ENCODE peak calls at places on chromosomes 12 and 14, in four cellular contexts. Y, J, O and K are unnamed samples.

GRCh38 chr12:108622425-108622824 is 11.3 kb downstream of the SELPLG start:
- DNase-seq in Y (no peak), J (peak), O (no peak), K (no peak)

GRCh38 chr12:23083267-23083666 is 458.3 kb downstream of the ETNK1 start:
- DNase-seq in Y (no peak), J (no peak), O (peak), K (no peak)

GRCh38 chr12:40226652-40227051 is 1.9 kb downstream of the LRRK2 start:
- DNase-seq in Y (no peak), J (no peak), O (peak), K (no peak)

GRCh38 chr14:52124791-52125661 is 56.2 kb upstream of the NID2 start:
- DNase-seq in Y (peak), J (peak), O (peak), K (no peak)

GRCh38 chr12:28424965-28425364 is 234.7 kb downstream of the CCDC91 start:
- DNase-seq in Y (no peak), J (no peak), O (peak), K (no peak)

GRCh38 chr12:124491310-124491709 is 76.1 kb downstream of the NCOR2 start:
- DNase-seq in Y (no peak), J (no peak), O (no peak), K (no peak)

GRCh38 chr12:64639466-64639865 is 29.2 kb downstream of the RASSF3 start:
- DNase-seq in Y (no peak), J (no peak), O (no peak), K (no peak)

GRCh38 chr12:10293570-10294227 is 14.0 kb upstream of the KLRD1 start:
- DNase-seq in Y (no peak), J (no peak), O (no peak), K (no peak)

GRCh38 chr12:76020281-76020680 is 11.3 kb downstream of the PHLDA1 start:
- DNase-seq in Y (no peak), J (no peak), O (peak), K (no peak)

GRCh38 chr12:88111074-88111652 is 30.7 kb downstream of the CEP290 start:
- DNase-seq in Y (no peak), J (no peak), O (peak), K (peak)

GRCh38 chr14:69539631-69540410 is 34.9 kb downstream of the CCDC177 start:
- DNase-seq in Y (no peak), J (no peak), O (peak), K (no peak)

GRCh38 chr14:89915114-89915878 is 39.2 kb downstream of the EFCAB11 start:
- DNase-seq in Y (no peak), J (peak), O (peak), K (peak)

GRCh38 chr14:68733086-68733621 is 59.7 kb downstream of the ZFP36L1 start:
- DNase-seq in Y (no peak), J (no peak), O (no peak), K (no peak)

GRCh38 chr12:116157845-116158267 is 119.6 kb downstream of the MED13L start:
- DNase-seq in Y (no peak), J (no peak), O (no peak), K (no peak)

GRCh38 chr12:6662602-6662905 is 365 bp downstream of the ING4 start:
- DNase-seq in Y (no peak), J (no peak), O (no peak), K (no peak)

GRCh38 chr12:48788522-48788851 is 402 bp downstream of the ADCY6 start:
- DNase-seq in Y (no peak), J (no peak), O (no peak), K (no peak)

GRCh38 chr12:24821691-24822090 is 127.2 kb downstream of the BCAT1 start:
- DNase-seq in Y (no peak), J (no peak), O (peak), K (no peak)

GRCh38 chr12:109764776-109765492 is 51.3 kb downstream of the FAM222A start:
- DNase-seq in Y (no peak), J (peak), O (no peak), K (no peak)

GRCh38 chr12:15534322-15534721 is 212.0 kb downstream of the PTPRO start:
- DNase-seq in Y (no peak), J (no peak), O (peak), K (no peak)

GRCh38 chr12:13204428-13204827 is 7.9 kb downstream of the EMP1 start:
- DNase-seq in Y (no peak), J (peak), O (peak), K (no peak)

GRCh38 chr12:96094201-96094600 is 58.8 kb upstream of the LTA4H start:
- DNase-seq in Y (peak), J (peak), O (no peak), K (no peak)

GRCh38 chr12:98421336-98421735 is 94.1 kb upstream of the TMPO start:
- DNase-seq in Y (no peak), J (no peak), O (no peak), K (no peak)

GRCh38 chr14:23470947-23471346 is 1.4 kb downstream of the NGDN start:
- DNase-seq in Y (no peak), J (no peak), O (no peak), K (no peak)

GRCh38 chr14:31895206-31895605 is 181.9 kb upstream of the ARHGAP5 start:
- DNase-seq in Y (no peak), J (no peak), O (peak), K (no peak)

GRCh38 chr12:30795660-30796507 is 41.1 kb upstream of the CAPRIN2 start:
- DNase-seq in Y (no peak), J (peak), O (peak), K (peak)

GRCh38 chr12:95286713-95287112 is 69.1 kb downstream of the VEZT start:
- DNase-seq in Y (no peak), J (no peak), O (no peak), K (no peak)

GRCh38 chr14:64663174-64663573 is 41.0 kb upstream of the PLEKHG3 start:
- DNase-seq in Y (no peak), J (no peak), O (peak), K (no peak)

GRCh38 chr12:95723693-95724384 is 66.7 kb downstream of the NTN4 start:
- DNase-seq in Y (no peak), J (no peak), O (no peak), K (no peak)

GRCh38 chr14:102827716-102828115 is 50.5 kb downstream of the TRAF3 start:
- DNase-seq in Y (no peak), J (no peak), O (peak), K (no peak)

GRCh38 chr12:20127401-20127800 is 240.9 kb upstream of the PDE3A start:
- DNase-seq in Y (no peak), J (no peak), O (no peak), K (no peak)

GRCh38 chr12:42716521-42716920 is 127.0 kb upstream of the PRICKLE1 start:
- DNase-seq in Y (no peak), J (no peak), O (peak), K (no peak)

GRCh38 chr14:77872971-77873370 is 73.1 kb downstream of the ADCK1 start:
- DNase-seq in Y (no peak), J (no peak), O (no peak), K (no peak)

DNA sequence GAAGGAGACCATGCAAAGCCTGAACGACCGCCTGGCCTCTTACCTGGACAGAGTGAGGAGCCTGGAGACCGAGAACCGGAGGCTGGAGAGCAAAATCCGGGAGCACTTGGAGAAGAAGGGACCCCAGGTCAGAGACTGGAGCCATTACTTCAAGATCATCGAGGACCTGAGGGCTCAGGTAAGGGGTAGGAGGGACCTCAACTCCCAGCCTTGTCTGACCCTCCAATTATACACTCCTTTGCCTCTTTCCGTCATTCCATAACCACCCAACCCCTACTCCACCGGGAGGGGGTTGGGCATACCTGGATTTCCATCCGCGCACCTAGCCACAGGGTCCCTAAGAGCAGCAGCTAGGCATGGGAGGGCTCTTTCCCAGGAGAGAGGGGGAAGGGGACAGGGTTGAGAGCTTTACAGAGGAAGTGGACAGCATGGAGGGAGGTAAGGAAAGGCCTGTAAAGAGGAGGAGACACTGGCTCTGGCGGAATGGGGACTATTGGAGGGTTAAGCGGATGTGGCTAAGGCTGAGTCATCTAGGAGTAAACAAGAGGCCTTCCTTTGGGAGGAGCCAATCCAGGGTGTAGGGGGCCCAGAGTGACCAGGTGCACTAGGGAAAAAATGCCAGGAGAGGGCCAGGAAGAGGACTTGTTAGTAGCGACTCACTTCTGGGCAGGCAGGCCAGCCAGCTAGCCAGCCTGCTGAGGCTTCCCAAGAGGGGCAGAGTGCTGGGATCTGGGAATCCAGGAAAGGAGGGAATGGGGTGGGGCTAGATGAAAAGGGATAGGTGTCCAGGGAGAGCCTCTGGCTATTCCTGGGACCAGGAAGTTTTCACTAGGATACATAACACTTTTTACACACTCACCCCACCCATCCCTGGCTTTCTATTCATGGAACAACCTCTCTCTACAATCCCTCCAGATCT is 754 bp downstream of the KRT18 start:
- DNase-seq in Y (no peak), J (peak), O (peak), K (no peak)
- H4K91ac ChIP-seq in Y (no peak), J (peak), O (peak), K (no peak)

GRCh38 chr14:70664698-70665447 is 23.2 kb downstream of the TTC9 start:
- DNase-seq in Y (no peak), J (no peak), O (no peak), K (no peak)

GRCh38 chr14:70663707-70664179 is 22.0 kb downstream of the TTC9 start:
- DNase-seq in Y (no peak), J (no peak), O (peak), K (no peak)

GRCh38 chr14:70662816-70663215 is 21.1 kb downstream of the TTC9 start:
- DNase-seq in Y (no peak), J (no peak), O (no peak), K (no peak)

GRCh38 chr14:70660967-70661871 is 19.5 kb downstream of the TTC9 start:
- DNase-seq in Y (no peak), J (no peak), O (no peak), K (no peak)

DNA sequence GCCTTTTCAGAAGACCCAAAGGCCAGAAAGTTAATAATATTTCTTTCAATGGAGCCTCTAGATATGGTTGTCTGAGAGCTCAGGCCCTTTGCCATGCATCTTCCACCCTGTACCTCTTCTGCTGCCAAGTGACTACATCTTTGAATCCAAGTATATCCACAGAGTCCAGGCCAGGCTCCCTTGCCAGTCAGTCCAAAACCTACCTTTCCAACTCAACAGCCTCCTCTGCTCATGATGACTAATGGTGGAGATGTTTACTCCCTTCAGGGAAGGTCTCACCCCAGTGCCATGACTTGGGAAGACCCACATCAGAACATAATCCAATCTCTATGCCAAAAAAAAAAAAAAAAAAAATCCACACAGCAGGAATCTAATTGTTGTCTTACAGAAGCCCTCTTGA is 20.4 kb downstream of the TTC9 start:
- DNase-seq in Y (no peak), J (no peak), O (no peak), K (no peak)
- H3K9ac ChIP-seq in Y (no peak), J (no peak), O (no peak), K (no peak)

DNA sequence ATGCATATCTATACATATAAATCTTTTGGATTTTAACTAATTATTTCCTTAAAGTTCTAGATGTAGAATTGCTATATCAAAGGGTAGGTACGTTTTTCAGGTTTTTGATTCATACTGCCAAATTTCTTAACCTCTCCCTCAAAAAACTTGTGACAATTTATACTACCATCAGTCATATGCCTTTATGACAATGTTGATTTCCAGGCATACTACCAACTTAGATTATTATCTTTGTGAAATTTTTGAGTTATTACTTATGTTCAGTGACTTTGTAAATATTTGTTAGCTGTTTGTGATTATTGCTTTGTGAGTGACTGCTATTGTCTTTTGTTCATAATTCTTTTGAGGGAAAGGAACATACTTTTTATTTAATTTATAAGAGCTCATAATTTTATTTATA is 107.0 kb downstream of the SLC38A6 start:
- DNase-seq in Y (no peak), J (no peak), O (no peak), K (no peak)
- H4K91ac ChIP-seq in Y (no peak), J (no peak), O (no peak), K (no peak)

DNA sequence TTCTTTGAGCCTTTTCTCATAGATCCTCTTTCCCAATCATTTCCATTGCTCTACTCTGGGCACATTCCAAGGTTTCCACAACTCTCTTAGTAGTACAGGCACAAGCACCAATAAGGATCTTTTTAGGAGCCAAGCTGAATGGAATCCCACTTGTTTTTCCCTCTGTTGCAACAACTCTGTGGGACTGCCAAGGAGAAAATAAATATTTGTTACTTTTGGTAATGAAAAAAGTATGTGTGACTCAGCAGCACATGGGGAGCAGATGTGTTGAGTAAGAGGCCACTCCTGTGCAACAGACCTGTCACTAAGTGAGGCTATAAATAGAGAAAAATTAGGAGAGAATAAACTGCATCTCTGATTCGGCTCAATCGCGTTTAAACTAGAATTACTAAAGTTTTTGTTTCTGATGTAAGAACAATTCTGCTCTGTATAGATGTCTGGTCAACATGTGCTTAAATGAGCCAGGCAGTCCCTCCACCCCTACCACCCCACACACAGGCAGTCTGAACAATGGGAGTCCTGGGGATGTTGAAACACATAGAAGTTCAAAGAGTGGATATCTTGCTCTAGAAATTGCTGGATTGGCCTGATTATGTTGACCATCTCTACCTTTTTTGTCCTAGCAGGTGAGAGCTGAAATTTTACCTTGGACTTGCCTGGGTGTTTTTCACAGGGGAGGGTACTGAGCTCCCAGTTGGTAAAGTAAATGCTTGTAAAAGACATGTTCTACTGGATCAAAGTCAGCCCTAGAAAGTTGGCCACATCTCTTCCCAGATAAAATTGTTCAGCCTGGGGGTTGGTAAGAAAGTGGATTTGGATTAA is 244.3 kb upstream of the NOVA1 start:
- DNase-seq in Y (no peak), J (no peak), O (peak), K (no peak)
- H3K9ac ChIP-seq in Y (no peak), J (no peak), O (no peak), K (no peak)

GRCh38 chr12:120920178-120920577 is 16.0 kb upstream of the SPPL3 start:
- DNase-seq in Y (no peak), J (no peak), O (no peak), K (no peak)

GRCh38 chr12:120928864-120929652 is 24.9 kb upstream of the SPPL3 start:
- DNase-seq in Y (no peak), J (peak), O (no peak), K (no peak)

GRCh38 chr12:120930032-120930431 is 25.9 kb upstream of the SPPL3 start:
- DNase-seq in Y (no peak), J (no peak), O (no peak), K (no peak)

GRCh38 chr12:120922279-120922678 is 18.1 kb upstream of the SPPL3 start:
- DNase-seq in Y (no peak), J (peak), O (no peak), K (no peak)

GRCh38 chr12:120925740-120926563 is 21.8 kb upstream of the SPPL3 start:
- DNase-seq in Y (no peak), J (peak), O (no peak), K (no peak)
- H4K91ac ChIP-seq in Y (peak), J (no peak), O (no peak), K (no peak)

DNA sequence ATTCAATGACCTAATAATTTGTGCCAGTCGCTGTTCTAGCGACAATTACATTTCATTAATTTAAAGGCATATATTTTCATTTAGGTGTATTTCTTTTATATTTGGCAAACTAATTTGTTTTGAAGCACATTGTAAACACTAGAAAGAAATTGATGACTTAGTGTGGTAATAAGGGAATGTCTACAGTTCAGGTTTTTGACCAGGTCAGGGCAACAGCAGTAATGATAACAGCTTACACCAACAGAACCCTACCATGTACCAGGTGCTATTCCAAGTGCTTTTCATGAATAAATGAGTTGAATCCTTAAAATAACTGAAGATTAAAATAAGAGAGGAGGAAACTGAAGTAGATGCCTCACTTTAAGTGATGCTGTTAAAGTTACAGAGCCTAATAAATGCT is 85.4 kb upstream of the SLC38A2 start:
- DNase-seq in Y (no peak), J (no peak), O (no peak), K (no peak)
- H3K9ac ChIP-seq in Y (no peak), J (no peak), O (no peak), K (no peak)

GRCh38 chr14:104473244-104473565 is 106.4 kb upstream of the C14orf180 start:
- DNase-seq in Y (peak), J (peak), O (no peak), K (no peak)

GRCh38 chr14:104470588-104470987 is 109.0 kb upstream of the C14orf180 start:
- DNase-seq in Y (no peak), J (no peak), O (no peak), K (no peak)

GRCh38 chr14:104471114-104471513 is 108.5 kb upstream of the C14orf180 start:
- DNase-seq in Y (no peak), J (no peak), O (no peak), K (no peak)

GRCh38 chr14:104472536-104473243 is 106.9 kb upstream of the C14orf180 start:
- DNase-seq in Y (no peak), J (no peak), O (no peak), K (no peak)

GRCh38 chr14:104472073-104472472 is 107.5 kb upstream of the C14orf180 start:
- DNase-seq in Y (no peak), J (no peak), O (no peak), K (no peak)
- H4K91ac ChIP-seq in Y (peak), J (no peak), O (no peak), K (peak)